ENCODE peak calls at places on chromosomes 13 and 19, in four cellular contexts. H, G, I and Y are unnamed samples.

GRCh38 chr13:97185291-97185690 is 36.8 kb upstream of the MBNL2 start:
- DNase-seq in H (no peak), G (no peak), I (no peak), Y (no peak)

GRCh38 chr13:114142640-114143490 is 10.4 kb upstream of the RASA3 start:
- DNase-seq in H (no peak), G (peak), I (peak), Y (peak)

GRCh38 chr13:105139048-105139379 is 1396.4 kb downstream of the EFNB2 start:
- DNase-seq in H (no peak), G (no peak), I (no peak), Y (no peak)

GRCh38 chr19:3047307-3048189 is 14.7 kb downstream of the TLE5 start:
- DNase-seq in H (peak), G (peak), I (peak), Y (peak)

GRCh38 chr19:3285647-3286176 is 61.3 kb downstream of the CELF5 start:
- DNase-seq in H (no peak), G (no peak), I (no peak), Y (no peak)

GRCh38 chr13:113671066-113672001 is 4.3 kb downstream of the GRK1 start:
- DNase-seq in H (no peak), G (no peak), I (peak), Y (peak)

GRCh38 chr19:13277104-13277809 is 127.0 kb downstream of the IER2 start:
- DNase-seq in H (peak), G (peak), I (peak), Y (peak)

GRCh38 chr19:36449059-36449670 is 30.7 kb upstream of the ZFP82 start:
- DNase-seq in H (no peak), G (no peak), I (no peak), Y (no peak)

GRCh38 chr19:4913996-4914735 is 4.9 kb downstream of the UHRF1 start:
- DNase-seq in H (no peak), G (peak), I (peak), Y (no peak)

GRCh38 chr19:55082023-55082851 is 6.6 kb downstream of the EPS8L1 start:
- DNase-seq in H (no peak), G (no peak), I (no peak), Y (no peak)

GRCh38 chr19:6241056-6241455 is 38.7 kb downstream of the MLLT1 start:
- DNase-seq in H (no peak), G (no peak), I (no peak), Y (peak)

GRCh38 chr19:6772028-6772865 is at the start of gene VAV1:
- DNase-seq in H (no peak), G (peak), I (peak), Y (peak)

GRCh38 chr13:33285420-33286124 is at the start of gene STARD13:
- DNase-seq in H (peak), G (no peak), I (peak), Y (peak)

GRCh38 chr13:77460195-77460594 is 75.3 kb upstream of the SCEL start:
- DNase-seq in H (no peak), G (no peak), I (no peak), Y (peak)

GRCh38 chr13:49679244-49679643 is 12.0 kb downstream of the EBPL start:
- DNase-seq in H (no peak), G (no peak), I (no peak), Y (no peak)

GRCh38 chr13:107441279-107441678 is 774.1 kb downstream of the LIG4 start:
- DNase-seq in H (no peak), G (no peak), I (no peak), Y (no peak)

GRCh38 chr19:41225238-41226052 is 6.4 kb downstream of the AXL start:
- DNase-seq in H (peak), G (no peak), I (peak), Y (no peak)

GRCh38 chr19:38805180-38805579 is 7.6 kb downstream of the LGALS4 start:
- DNase-seq in H (no peak), G (no peak), I (no peak), Y (no peak)

GRCh38 chr19:50796128-50796633 is 6.0 kb downstream of the ACP4 start:
- DNase-seq in H (no peak), G (no peak), I (no peak), Y (no peak)

GRCh38 chr19:13923194-13923987 is 14.8 kb downstream of the PODNL1 start:
- DNase-seq in H (no peak), G (no peak), I (no peak), Y (no peak)

GRCh38 chr19:12774588-12775555 is at the start of gene HOOK2:
- DNase-seq in H (peak), G (no peak), I (peak), Y (peak)

DNA sequence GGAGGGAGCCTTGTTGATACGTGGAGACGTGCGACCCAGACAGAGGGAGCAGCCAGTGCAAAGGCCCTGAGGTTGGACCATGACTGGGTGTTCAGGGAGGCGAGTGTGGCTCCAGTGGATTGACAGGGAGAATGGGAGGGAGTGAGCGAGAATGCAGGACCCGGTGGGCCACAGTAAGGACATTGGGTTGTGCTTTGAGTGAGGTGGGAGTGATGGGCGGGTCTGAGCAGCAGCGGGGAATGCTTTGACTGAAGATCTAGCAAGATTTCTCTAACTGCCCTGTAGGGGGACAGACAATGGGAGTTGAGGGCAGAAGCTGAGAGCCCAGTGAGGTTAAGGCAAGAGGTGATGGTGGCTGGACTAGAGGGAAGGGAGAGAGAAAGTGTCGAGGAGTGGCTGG is 7.7 kb upstream of the NANOS2 start:
- DNase-seq in H (peak), G (no peak), I (no peak), Y (no peak)
- TF ChIP-seq CTCF in H (peak), G (no peak), I (no peak), Y (no peak)

GRCh38 chr19:49534632-49535385 is 7.0 kb downstream of the RCN3 start:
- DNase-seq in H (no peak), G (no peak), I (no peak), Y (no peak)
- H3K4me3 ChIP-seq in H (no peak), G (peak), I (no peak), Y (peak)

GRCh38 chr13:110989331-110989730 is 74.5 kb upstream of the ANKRD10 start:
- DNase-seq in H (no peak), G (no peak), I (no peak), Y (no peak)
- H3K27ac ChIP-seq in H (no peak), G (no peak), I (no peak), Y (no peak)

GRCh38 chr13:58804832-58805231 is 1173.3 kb downstream of the PCDH17 start:
- DNase-seq in H (no peak), G (no peak), I (no peak), Y (no peak)
- TF ChIP-seq CTCF in H (no peak), G (no peak), I (no peak), Y (no peak)

DNA sequence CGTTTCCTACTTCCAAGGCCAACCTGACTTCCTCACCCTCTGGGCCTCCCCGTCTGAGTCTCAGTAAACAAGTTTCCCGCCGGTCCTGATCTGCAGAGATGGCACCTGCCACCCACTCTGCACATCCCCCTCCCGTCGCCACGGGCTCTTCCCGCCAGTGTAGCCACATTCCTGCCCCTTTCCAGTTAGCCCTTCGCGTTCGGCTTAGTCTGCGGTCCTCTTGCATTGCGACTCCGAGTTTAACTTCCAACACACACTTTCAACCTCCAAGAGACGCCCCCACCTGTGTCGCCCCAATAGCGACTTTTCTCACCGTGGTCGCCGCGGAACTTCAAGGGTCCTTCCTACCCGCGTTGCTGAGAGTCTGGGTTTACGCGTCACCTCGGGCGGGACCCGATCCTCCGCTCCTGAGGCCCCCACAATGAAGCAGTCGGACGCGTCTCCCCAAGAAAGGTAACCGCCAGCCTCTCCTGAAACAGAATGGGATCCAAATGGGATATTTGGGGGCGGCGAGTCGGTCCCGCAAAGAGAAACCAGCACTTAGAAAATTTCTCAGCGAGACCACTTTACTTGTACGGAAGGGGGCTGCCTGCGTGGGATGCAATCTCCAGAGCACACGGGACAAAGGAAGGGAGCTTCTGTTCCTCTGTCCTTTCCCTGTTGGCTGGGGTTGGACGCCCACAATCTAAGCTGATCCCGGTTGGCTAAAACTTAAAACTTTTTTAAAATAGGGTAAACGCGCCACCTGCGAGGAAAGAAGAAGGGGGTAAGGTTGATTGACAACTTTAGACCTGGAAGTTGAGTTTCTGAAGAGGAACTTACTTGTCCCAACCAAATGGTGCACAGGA is 1.0 kb upstream of the BSG start:
- DNase-seq in H (no peak), G (peak), I (peak), Y (peak)
- H3K4me3 ChIP-seq in H (peak), G (peak), I (peak), Y (peak)